ENCODE peak calls at places on chromosomes 7 and 10, in seven cellular contexts. One of them, this sample, is unnamed.

GRCh38 chr10:58351616-58352578 is 17.1 kb downstream of the UBE2D1 start:
- DNase-seq in GM12865: no peak
- DNase-seq in lower leg skin: no peak
- DNase-seq in brain microvascular endothelial cell: no peak
- DNase-seq in nucleus accumbens: no peak
- DNase-seq in lower lobe of right lung: no peak
- DNase-seq in AML-193: no peak
- DNase-seq in this sample: no peak

GRCh38 chr10:110153396-110153795 is 54.0 kb upstream of the MXI1 start:
- DNase-seq in brain microvascular endothelial cell: no peak
- DNase-seq in GM12865: peak; percentile 18
- DNase-seq in AML-193: no peak
- DNase-seq in nucleus accumbens: no peak
- DNase-seq in lower leg skin: peak; percentile 29
- DNase-seq in lower lobe of right lung: no peak
- DNase-seq in this sample: no peak

GRCh38 chr10:44398747-44399477 is 14.0 kb upstream of the CXCL12 start:
- DNase-seq in nucleus accumbens: no peak
- DNase-seq in lower leg skin: peak; percentile 50
- DNase-seq in brain microvascular endothelial cell: no peak
- DNase-seq in lower lobe of right lung: no peak
- DNase-seq in GM12865: no peak
- DNase-seq in AML-193: no peak
- DNase-seq in this sample: no peak

GRCh38 chr10:49653530-49653929 is 25.9 kb upstream of the C10orf53 start:
- DNase-seq in lower lobe of right lung: no peak
- DNase-seq in AML-193: no peak
- DNase-seq in brain microvascular endothelial cell: no peak
- DNase-seq in nucleus accumbens: no peak
- DNase-seq in lower leg skin: no peak
- DNase-seq in GM12865: no peak
- DNase-seq in this sample: no peak

GRCh38 chr10:47346572-47347302 is 1.4 kb upstream of the RBP3 start:
- DNase-seq in nucleus accumbens: no peak
- DNase-seq in brain microvascular endothelial cell: no peak
- DNase-seq in AML-193: no peak
- DNase-seq in lower lobe of right lung: peak; percentile 74
- DNase-seq in GM12865: no peak
- DNase-seq in lower leg skin: peak; percentile 61
- DNase-seq in this sample: no peak

GRCh38 chr10:12960939-12961338 is 40.6 kb downstream of the CCDC3 start:
- DNase-seq in nucleus accumbens: no peak
- DNase-seq in lower leg skin: peak; percentile 83
- DNase-seq in brain microvascular endothelial cell: no peak
- DNase-seq in lower lobe of right lung: no peak
- DNase-seq in AML-193: no peak
- DNase-seq in GM12865: no peak
- DNase-seq in this sample: no peak

GRCh38 chr10:123847686-123848432 is 43.7 kb downstream of the CPXM2 start:
- DNase-seq in AML-193: no peak
- DNase-seq in lower leg skin: no peak
- DNase-seq in GM12865: no peak
- DNase-seq in lower lobe of right lung: no peak
- DNase-seq in nucleus accumbens: no peak
- DNase-seq in brain microvascular endothelial cell: no peak
- DNase-seq in this sample: no peak

GRCh38 chr10:12533151-12533550 is 183.8 kb downstream of the CAMK1D start:
- DNase-seq in brain microvascular endothelial cell: peak; percentile 59
- DNase-seq in nucleus accumbens: no peak
- DNase-seq in GM12865: no peak
- DNase-seq in lower leg skin: no peak
- DNase-seq in lower lobe of right lung: no peak
- DNase-seq in AML-193: no peak
- DNase-seq in this sample: no peak

GRCh38 chr7:111744501-111745155 is 182.3 kb upstream of the IMMP2L start:
- DNase-seq in GM12865: no peak
- DNase-seq in lower lobe of right lung: no peak
- DNase-seq in AML-193: no peak
- DNase-seq in nucleus accumbens: no peak
- DNase-seq in brain microvascular endothelial cell: peak; percentile 49
- DNase-seq in lower leg skin: no peak
- DNase-seq in this sample: no peak

GRCh38 chr10:167383-167782 is 32.1 kb downstream of the ZMYND11 start:
- DNase-seq in GM12865: no peak
- DNase-seq in lower lobe of right lung: no peak
- DNase-seq in AML-193: no peak
- DNase-seq in lower leg skin: no peak
- DNase-seq in nucleus accumbens: no peak
- DNase-seq in brain microvascular endothelial cell: no peak
- DNase-seq in this sample: no peak

GRCh38 chr7:156327474-156327873 is 313.1 kb upstream of the RNF32 start:
- DNase-seq in GM12865: no peak
- DNase-seq in lower leg skin: no peak
- DNase-seq in lower lobe of right lung: no peak
- DNase-seq in AML-193: no peak
- DNase-seq in brain microvascular endothelial cell: no peak
- DNase-seq in nucleus accumbens: no peak
- DNase-seq in this sample: no peak

GRCh38 chr7:28957822-28958234 is 302 bp downstream of the TRIL start:
- DNase-seq in brain microvascular endothelial cell: no peak
- DNase-seq in GM12865: no peak
- DNase-seq in nucleus accumbens: no peak
- DNase-seq in AML-193: no peak
- DNase-seq in lower leg skin: peak; percentile 86
- DNase-seq in lower lobe of right lung: no peak
- DNase-seq in this sample: no peak

GRCh38 chr10:96889415-96890171 is 57.5 kb downstream of the LCOR start:
- DNase-seq in nucleus accumbens: no peak
- DNase-seq in lower leg skin: no peak
- DNase-seq in lower lobe of right lung: no peak
- DNase-seq in brain microvascular endothelial cell: no peak
- DNase-seq in GM12865: no peak
- DNase-seq in AML-193: no peak
- DNase-seq in this sample: no peak

This sample was measured in hepatic stellate cell.